ENCODE peak calls at places on chromosome 2, in ten cellular contexts. Q, X, M, F, K, L, O, V, R and D are unnamed samples.

GRCh38 chr2:60347781-60348180 is 205.7 kb downstream of the BCL11A start:
- DNase-seq in F (no peak), R (no peak), L (no peak), X (no peak), K (no peak), V (no peak), O (no peak), Q (no peak), M (no peak), D (no peak)

GRCh38 chr2:8565399-8566154 is 116.3 kb upstream of the ID2 start:
- DNase-seq in L (peak; percentile 81), V (no peak), Q (no peak), M (peak; percentile 58), O (no peak), K (no peak), R (peak; percentile 41), X (peak; percentile 33), F (no peak), D (no peak)

GRCh38 chr2:233513953-233514655 is 52.5 kb downstream of the USP40 start:
- DNase-seq in K (no peak), O (no peak), V (peak; percentile 89), R (no peak), F (no peak), X (no peak), L (no peak), M (no peak), Q (no peak), D (no peak)

GRCh38 chr2:135630488-135630887 is 99.2 kb downstream of the R3HDM1 start:
- DNase-seq in M (no peak), K (no peak), V (no peak), L (no peak), Q (no peak), O (no peak), X (no peak), R (no peak), F (no peak), D (no peak)

GRCh38 chr2:43854671-43855070 is 15.9 kb downstream of the ABCG8 start:
- DNase-seq in M (no peak), L (peak; percentile 32), V (no peak), Q (no peak), F (no peak), O (no peak), K (no peak), X (no peak), R (peak; percentile 17), D (no peak)

GRCh38 chr2:190467575-190468083 is 59.5 kb downstream of the MFSD6 start:
- DNase-seq in Q (no peak), R (peak; percentile 73), X (no peak), F (no peak), K (peak; percentile 51), M (no peak), V (peak; percentile 77), O (peak; percentile 52), L (no peak), D (no peak)

GRCh38 chr2:200199576-200200263 is 106.8 kb upstream of the SPATS2L start:
- DNase-seq in Q (no peak), L (no peak), K (no peak), R (no peak), M (no peak), X (no peak), F (peak; percentile 54), V (peak; percentile 11), O (no peak), D (no peak)

GRCh38 chr2:224210495-224211472 is 171.7 kb upstream of the SERPINE2 start:
- DNase-seq in K (no peak), R (no peak), V (no peak), X (no peak), F (no peak), L (no peak), M (no peak), Q (no peak), O (peak; percentile 66), D (no peak)

GRCh38 chr2:132489150-132489549 is 72.5 kb downstream of the GPR39 start:
- DNase-seq in L (no peak), F (peak; percentile 87), V (peak; percentile 36), R (no peak), X (no peak), Q (no peak), M (no peak), O (no peak), K (peak; percentile 9), D (no peak)

GRCh38 chr2:119702918-119703401 is 24.0 kb downstream of the TMEM177 start:
- DNase-seq in Q (no peak), M (peak; percentile 86), L (peak; percentile 89), V (peak; percentile 80), X (peak; percentile 78), R (peak; percentile 81), K (peak; percentile 70), F (peak; percentile 85), O (peak; percentile 43), D (peak; percentile 52)

GRCh38 chr2:138579556-138579955 is 78.0 kb downstream of the SPOPL start:
- DNase-seq in R (no peak), M (no peak), K (no peak), X (no peak), Q (no peak), O (no peak), L (no peak), F (no peak), V (no peak), D (no peak)

GRCh38 chr2:197705143-197705911 is at the start of gene MARS2:
- DNase-seq in Q (peak; percentile 48), K (peak; percentile 95), L (peak; percentile 98), F (peak; percentile 94), M (peak; percentile 97), X (peak; percentile 97), V (peak; percentile 94), O (peak; percentile 90), R (peak; percentile 96), D (peak; percentile 89)

GRCh38 chr2:109164739-109165221 is 35.8 kb downstream of the SH3RF3 start:
- DNase-seq in V (no peak), M (no peak), F (no peak), X (no peak), K (no peak), L (no peak), Q (no peak), O (peak; percentile 85), R (peak; percentile 84), D (no peak)

GRCh38 chr2:198134287-198134955 is 330.0 kb downstream of the PLCL1 start:
- DNase-seq in F (no peak), Q (no peak), M (no peak), R (no peak), X (no peak), L (no peak), O (peak; percentile 71), K (no peak), V (no peak), D (no peak)

GRCh38 chr2:86213699-86214502 is 14.6 kb downstream of the MRPL35 start:
- DNase-seq in O (no peak), K (peak; percentile 55), V (no peak), M (no peak), F (no peak), X (no peak), L (no peak), R (no peak), Q (no peak), D (no peak)

GRCh38 chr2:85024372-85025047 is 53.5 kb downstream of the KCMF1 start:
- DNase-seq in L (no peak), K (no peak), O (no peak), R (no peak), Q (no peak), F (no peak), X (no peak), V (no peak), M (no peak), D (no peak)

DNA sequence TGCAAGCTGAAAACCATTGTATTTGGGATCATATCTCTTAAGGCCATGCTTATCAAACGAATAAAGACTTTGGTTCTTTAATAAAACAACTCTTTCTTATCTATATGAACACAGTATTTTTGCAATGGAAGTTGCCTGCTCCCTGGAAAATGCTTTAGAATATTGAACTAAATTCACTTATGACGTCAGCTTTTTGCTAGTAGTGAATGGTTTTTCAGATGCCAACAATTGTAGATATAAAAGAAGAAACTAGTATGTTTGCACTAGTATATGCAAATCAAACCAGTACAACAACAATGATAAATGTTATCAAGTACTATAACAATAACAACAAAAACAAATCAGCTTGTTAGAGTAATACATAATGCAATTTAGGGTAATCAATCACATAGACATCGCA is 1462.9 kb downstream of the SUCLG1 start:
- DNase-seq in R (no peak), Q (no peak), M (no peak), L (no peak), X (no peak), K (no peak), O (no peak), V (no peak), F (no peak), D (no peak)
- TF ChIP-seq CTCF in R (no peak), Q (no peak), M (no peak), L (no peak), X (no peak), K (no peak), O (no peak), V (no peak), F (no peak), D (no peak)

GRCh38 chr2:48673581-48673980 is 55.9 kb downstream of the GTF2A1L start:
- DNase-seq in F (no peak), K (no peak), R (no peak), X (no peak), V (no peak), O (no peak), Q (no peak), L (no peak), M (no peak), D (no peak)

GRCh38 chr2:48674933-48675332 is 57.3 kb downstream of the GTF2A1L start:
- DNase-seq in F (no peak), M (no peak), R (no peak), V (no peak), O (no peak), Q (no peak), K (no peak), L (no peak), X (no peak), D (no peak)

DNA sequence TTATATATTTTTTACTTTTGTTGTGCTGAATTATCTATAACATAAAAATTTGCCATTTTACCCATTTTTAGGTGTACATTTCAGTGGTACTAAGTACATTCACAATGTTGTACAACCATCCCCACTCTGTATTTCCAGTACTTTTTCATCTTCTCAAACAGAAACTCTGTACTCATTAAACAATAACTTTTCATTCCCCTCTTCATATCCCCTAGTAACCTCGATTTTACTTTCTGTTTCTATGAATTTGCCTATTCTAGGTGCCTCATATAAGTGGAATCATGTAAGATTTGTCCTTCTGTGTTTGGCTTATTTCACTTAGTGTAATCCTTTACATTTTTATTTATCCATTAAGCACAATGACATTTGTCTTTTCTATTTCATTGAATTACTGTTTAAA is 51.3 kb downstream of the GTF2A1L start:
- DNase-seq in Q (no peak), X (no peak), M (no peak), F (no peak), K (no peak), O (no peak), R (no peak), L (no peak), V (no peak), D (no peak)
- TF ChIP-seq CTCF in Q (no peak), X (no peak), M (no peak), F (no peak), K (no peak), O (no peak), R (no peak), L (no peak), V (no peak), D (no peak)

GRCh38 chr2:203225423-203226039 is 13.3 kb upstream of the CYP20A1 start:
- DNase-seq in K (peak; percentile 53), R (no peak), L (no peak), V (peak; percentile 28), M (no peak), F (peak; percentile 23), X (no peak), O (peak; percentile 4), Q (no peak), D (no peak)
- TF ChIP-seq CTCF in K (peak; percentile 80), R (peak; percentile 62), L (no peak), V (peak; percentile 47), M (peak; percentile 67), F (peak; percentile 84), X (no peak), O (peak; percentile 67), Q (peak; percentile 62), D (peak; percentile 65)

GRCh38 chr2:179694963-179695362 is 166.4 kb downstream of the ZNF385B start:
- DNase-seq in L (no peak), K (no peak), M (no peak), Q (no peak), X (no peak), O (no peak), R (no peak), V (no peak), F (no peak), D (no peak)
- TF ChIP-seq CTCF in L (no peak), K (no peak), M (no peak), Q (no peak), X (no peak), O (no peak), R (no peak), V (no peak), F (no peak), D (no peak)